ENCODE peak calls at places on chromosomes 4 and X, in six cellular contexts. M, H, K, J, W and R are unnamed samples. For H3K4me1, the result is how much of the 10 kb centered on the place peaks cover.

GRCh38 chr4:139622856-139623255 is 42.8 kb upstream of the MGST2 start:
- DNase-seq in M (no peak), H (no peak), K (no peak), J (no peak), W (no peak), R (no peak)

GRCh38 chrX:56233100-56233499 is 944 bp downstream of the KLF8 start:
- DNase-seq in M (no peak), H (peak), K (no peak), J (no peak), W (peak), R (peak)

GRCh38 chr4:83436680-83437079 is 18.9 kb downstream of the HELQ start:
- DNase-seq in M (no peak), H (peak), K (no peak), J (no peak), W (no peak), R (no peak)

GRCh38 chrX:63743596-63743995 is 41.4 kb downstream of the ARHGEF9 start:
- DNase-seq in M (no peak), H (no peak), K (no peak), J (no peak), W (no peak), R (no peak)

GRCh38 chrX:100654256-100654655 is 10.3 kb downstream of the SRPX2 start:
- DNase-seq in M (peak), H (peak), K (no peak), J (peak), W (no peak), R (peak)

GRCh38 chr4:94410678-94411206 is 41.0 kb upstream of the PDLIM5 start:
- DNase-seq in M (peak), H (no peak), K (no peak), J (no peak), W (no peak), R (no peak)

GRCh38 chr4:48194986-48195773 is 61.1 kb upstream of the TXK start:
- DNase-seq in M (peak), H (no peak), K (no peak), J (peak), W (no peak), R (no peak)

GRCh38 chrX:101485212-101486064 is at the start of gene ARMCX4:
- DNase-seq in M (peak), H (peak), K (peak), J (peak), W (peak), R (peak)

DNA sequence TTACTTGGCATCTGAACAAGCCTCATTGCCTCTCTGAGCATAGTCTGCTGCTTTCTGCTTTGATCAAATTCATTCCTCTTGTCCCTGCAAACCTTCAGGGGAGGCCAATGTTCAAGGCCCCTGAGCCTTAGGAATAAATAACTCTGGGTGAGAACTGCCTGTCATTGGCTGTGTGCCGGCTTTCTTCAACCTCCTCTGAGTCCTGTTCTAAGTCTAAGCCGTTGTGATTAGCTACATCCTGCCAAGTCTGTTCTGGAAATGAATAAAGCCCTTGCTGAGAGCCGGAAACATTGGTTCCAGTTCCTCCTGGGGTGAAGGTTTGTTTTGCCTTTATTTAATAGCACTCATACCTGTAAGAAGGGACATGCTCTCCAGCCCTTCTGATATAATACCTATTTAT is 13.8 kb downstream of the RNF4 start:
- DNase-seq in M (no peak), H (no peak), K (no peak), J (peak), W (no peak), R (no peak)
- H3K4me1 ChIP-seq in M (under half), H (under half), K (under half), J (under half), W (under half), R (under half)

GRCh38 chr4:182494103-182494502 is 250.9 kb downstream of the TENM3 start:
- DNase-seq in M (no peak), H (no peak), K (no peak), J (no peak), W (no peak), R (no peak)
- H2BK15ac ChIP-seq in M (no peak), H (no peak), K (no peak), J (no peak), W (no peak), R (no peak)

GRCh38 chr4:112111306-112111705 is 33.9 kb upstream of the FAM241A start:
- DNase-seq in M (no peak), H (no peak), K (no peak), J (no peak), W (no peak), R (no peak)

GRCh38 chr4:112114452-112114851 is 30.8 kb upstream of the FAM241A start:
- DNase-seq in M (no peak), H (no peak), K (no peak), J (no peak), W (no peak), R (no peak)

GRCh38 chr4:112109455-112110425 is 35.5 kb upstream of the FAM241A start:
- DNase-seq in M (peak), H (no peak), K (no peak), J (peak), W (no peak), R (no peak)

GRCh38 chr4:112112590-112113170 is 32.6 kb upstream of the FAM241A start:
- DNase-seq in M (no peak), H (no peak), K (no peak), J (no peak), W (no peak), R (no peak)

DNA sequence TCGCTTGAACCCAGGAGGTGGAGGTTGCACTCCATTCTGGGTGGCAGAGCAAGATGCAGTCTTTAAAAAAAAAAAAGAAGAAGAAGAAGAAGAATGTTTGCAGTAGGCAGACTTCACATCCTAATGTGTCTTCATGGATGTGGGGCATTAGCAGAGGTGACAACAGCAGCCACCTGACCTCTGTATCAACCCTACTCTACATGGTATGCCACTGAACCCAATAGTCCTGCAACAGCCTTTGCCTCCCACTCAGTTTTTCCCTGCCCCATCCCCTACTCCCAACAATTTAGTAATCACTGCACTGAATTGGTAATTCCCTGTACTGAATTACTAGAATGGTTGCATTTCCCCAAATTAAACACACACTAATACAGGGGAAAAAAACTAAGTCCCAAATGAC is 31.5 kb upstream of the FAM241A start:
- DNase-seq in M (no peak), H (no peak), K (no peak), J (no peak), W (no peak), R (no peak)
- H3K4me1 ChIP-seq in M (under half), H (under half), K (under half), J (under half), W (under half), R (under half)

GRCh38 chr4:77653162-77653758 is 47.6 kb downstream of the CXCL13 start:
- DNase-seq in M (no peak), H (no peak), K (no peak), J (no peak), W (no peak), R (no peak)

GRCh38 chr4:77652237-77652897 is 46.7 kb downstream of the CXCL13 start:
- DNase-seq in M (no peak), H (no peak), K (no peak), J (no peak), W (no peak), R (no peak)

GRCh38 chr4:77650787-77651186 is 45.2 kb downstream of the CXCL13 start:
- DNase-seq in M (peak), H (no peak), K (no peak), J (no peak), W (no peak), R (no peak)

DNA sequence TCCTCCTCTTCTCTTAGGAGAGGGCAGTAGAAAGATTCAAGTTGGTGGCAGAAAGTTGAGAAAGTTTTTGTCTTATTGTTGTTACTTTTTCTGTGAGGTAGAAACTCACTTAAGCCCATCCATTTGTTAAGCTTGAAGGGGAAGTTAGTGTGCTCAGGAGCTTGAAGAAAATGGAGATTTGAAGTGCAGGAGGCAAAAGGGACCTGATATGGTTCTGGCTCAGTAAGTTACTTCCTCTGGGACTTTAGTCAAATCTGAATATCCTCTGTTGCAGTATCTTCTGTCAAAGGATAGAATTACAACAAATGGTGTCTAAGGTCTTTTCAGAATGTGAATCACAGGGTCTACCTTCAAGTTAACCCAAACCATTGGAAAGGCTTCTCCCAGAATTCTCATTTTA is 46.2 kb downstream of the CXCL13 start:
- DNase-seq in M (no peak), H (no peak), K (no peak), J (no peak), W (no peak), R (no peak)
- H2BK15ac ChIP-seq in M (no peak), H (no peak), K (no peak), J (no peak), W (no peak), R (no peak)